ENCODE peak calls at places on chromosomes 2 and 18, in ten cellular contexts. One of them, this sample, is unnamed.

GRCh38 chr2:207088839-207089238 is 76.9 kb downstream of the KLF7 start:
- DNase-seq in Daoy: no peak
- DNase-seq in ecto neural progenitor cell: no peak
- DNase-seq in GM12865: no peak
- DNase-seq in NAMALWA: no peak
- DNase-seq in skeletal muscle cell: no peak
- DNase-seq in stimulated activated naive CD4-positive, alpha-beta T cell: no peak
- DNase-seq in activated T-cell treated with anti-CD3 and anti-CD28 coated beads, Interleukin-2, amount 50 U/mL, for 72 hours: no peak
- DNase-seq in activated CD4-positive, alpha-beta T cell treated with anti-CD3 and anti-CD28 coated beads, Interleukin-2, amount 50 U/mL, for 4 hours: no peak
- DNase-seq in fibroblast of lung: no peak
- DNase-seq in this sample: no peak

GRCh38 chr2:39377226-39377939 is 59.7 kb downstream of the MAP4K3 start:
- DNase-seq in Daoy: no peak
- DNase-seq in ecto neural progenitor cell: no peak
- DNase-seq in GM12865: peak
- DNase-seq in NAMALWA: peak
- DNase-seq in skeletal muscle cell: no peak
- DNase-seq in stimulated activated naive CD4-positive, alpha-beta T cell: peak
- DNase-seq in activated T-cell treated with anti-CD3 and anti-CD28 coated beads, Interleukin-2, amount 50 U/mL, for 72 hours: peak
- DNase-seq in activated CD4-positive, alpha-beta T cell treated with anti-CD3 and anti-CD28 coated beads, Interleukin-2, amount 50 U/mL, for 4 hours: no peak
- DNase-seq in fibroblast of lung: peak
- DNase-seq in this sample: no peak

GRCh38 chr2:130851624-130852382 is 15.1 kb downstream of the ARHGEF4 start:
- DNase-seq in Daoy: no peak
- DNase-seq in ecto neural progenitor cell: no peak
- DNase-seq in GM12865: no peak
- DNase-seq in NAMALWA: no peak
- DNase-seq in skeletal muscle cell: no peak
- DNase-seq in stimulated activated naive CD4-positive, alpha-beta T cell: no peak
- DNase-seq in activated T-cell treated with anti-CD3 and anti-CD28 coated beads, Interleukin-2, amount 50 U/mL, for 72 hours: no peak
- DNase-seq in activated CD4-positive, alpha-beta T cell treated with anti-CD3 and anti-CD28 coated beads, Interleukin-2, amount 50 U/mL, for 4 hours: no peak
- DNase-seq in fibroblast of lung: no peak
- DNase-seq in this sample: no peak

GRCh38 chr2:160911258-160911657 is 249.0 kb upstream of the TANK start:
- DNase-seq in Daoy: no peak
- DNase-seq in ecto neural progenitor cell: no peak
- DNase-seq in GM12865: no peak
- DNase-seq in NAMALWA: no peak
- DNase-seq in skeletal muscle cell: no peak
- DNase-seq in stimulated activated naive CD4-positive, alpha-beta T cell: no peak
- DNase-seq in activated T-cell treated with anti-CD3 and anti-CD28 coated beads, Interleukin-2, amount 50 U/mL, for 72 hours: no peak
- DNase-seq in activated CD4-positive, alpha-beta T cell treated with anti-CD3 and anti-CD28 coated beads, Interleukin-2, amount 50 U/mL, for 4 hours: no peak
- DNase-seq in fibroblast of lung: peak
- DNase-seq in this sample: no peak

GRCh38 chr18:74331404-74331803 is 15.8 kb downstream of the C18orf63 start:
- DNase-seq in Daoy: peak
- DNase-seq in ecto neural progenitor cell: no peak
- DNase-seq in GM12865: peak
- DNase-seq in NAMALWA: peak
- DNase-seq in skeletal muscle cell: no peak
- DNase-seq in stimulated activated naive CD4-positive, alpha-beta T cell: no peak
- DNase-seq in activated T-cell treated with anti-CD3 and anti-CD28 coated beads, Interleukin-2, amount 50 U/mL, for 72 hours: no peak
- DNase-seq in activated CD4-positive, alpha-beta T cell treated with anti-CD3 and anti-CD28 coated beads, Interleukin-2, amount 50 U/mL, for 4 hours: no peak
- DNase-seq in fibroblast of lung: peak
- DNase-seq in this sample: no peak

GRCh38 chr2:69911985-69912563 is 2.8 kb upstream of the MXD1 start:
- DNase-seq in Daoy: peak
- DNase-seq in ecto neural progenitor cell: no peak
- DNase-seq in GM12865: peak
- DNase-seq in NAMALWA: peak
- DNase-seq in skeletal muscle cell: no peak
- DNase-seq in stimulated activated naive CD4-positive, alpha-beta T cell: peak
- DNase-seq in activated T-cell treated with anti-CD3 and anti-CD28 coated beads, Interleukin-2, amount 50 U/mL, for 72 hours: no peak
- DNase-seq in activated CD4-positive, alpha-beta T cell treated with anti-CD3 and anti-CD28 coated beads, Interleukin-2, amount 50 U/mL, for 4 hours: no peak
- DNase-seq in fibroblast of lung: peak
- DNase-seq in this sample: no peak

GRCh38 chr2:148132400-148132799 is 111.5 kb downstream of the MBD5 start:
- DNase-seq in Daoy: no peak
- DNase-seq in ecto neural progenitor cell: no peak
- DNase-seq in GM12865: no peak
- DNase-seq in NAMALWA: no peak
- DNase-seq in skeletal muscle cell: peak
- DNase-seq in stimulated activated naive CD4-positive, alpha-beta T cell: no peak
- DNase-seq in activated T-cell treated with anti-CD3 and anti-CD28 coated beads, Interleukin-2, amount 50 U/mL, for 72 hours: no peak
- DNase-seq in activated CD4-positive, alpha-beta T cell treated with anti-CD3 and anti-CD28 coated beads, Interleukin-2, amount 50 U/mL, for 4 hours: no peak
- DNase-seq in fibroblast of lung: peak
- DNase-seq in this sample: no peak

GRCh38 chr2:143632751-143633374 is 503.6 kb downstream of the ARHGAP15 start:
- DNase-seq in Daoy: no peak
- DNase-seq in ecto neural progenitor cell: no peak
- DNase-seq in GM12865: no peak
- DNase-seq in NAMALWA: no peak
- DNase-seq in skeletal muscle cell: no peak
- DNase-seq in stimulated activated naive CD4-positive, alpha-beta T cell: no peak
- DNase-seq in activated T-cell treated with anti-CD3 and anti-CD28 coated beads, Interleukin-2, amount 50 U/mL, for 72 hours: no peak
- DNase-seq in activated CD4-positive, alpha-beta T cell treated with anti-CD3 and anti-CD28 coated beads, Interleukin-2, amount 50 U/mL, for 4 hours: no peak
- DNase-seq in fibroblast of lung: no peak
- DNase-seq in this sample: no peak

GRCh38 chr2:223108376-223109100 is 56.5 kb downstream of the KCNE4 start:
- DNase-seq in Daoy: no peak
- DNase-seq in ecto neural progenitor cell: no peak
- DNase-seq in GM12865: no peak
- DNase-seq in NAMALWA: no peak
- DNase-seq in skeletal muscle cell: no peak
- DNase-seq in stimulated activated naive CD4-positive, alpha-beta T cell: no peak
- DNase-seq in activated T-cell treated with anti-CD3 and anti-CD28 coated beads, Interleukin-2, amount 50 U/mL, for 72 hours: no peak
- DNase-seq in activated CD4-positive, alpha-beta T cell treated with anti-CD3 and anti-CD28 coated beads, Interleukin-2, amount 50 U/mL, for 4 hours: no peak
- DNase-seq in fibroblast of lung: no peak
- DNase-seq in this sample: no peak

GRCh38 chr2:146806295-146807005 is 1038.4 kb upstream of the ACVR2A start:
- DNase-seq in Daoy: no peak
- DNase-seq in ecto neural progenitor cell: no peak
- DNase-seq in GM12865: no peak
- DNase-seq in NAMALWA: no peak
- DNase-seq in skeletal muscle cell: peak
- DNase-seq in stimulated activated naive CD4-positive, alpha-beta T cell: no peak
- DNase-seq in activated T-cell treated with anti-CD3 and anti-CD28 coated beads, Interleukin-2, amount 50 U/mL, for 72 hours: no peak
- DNase-seq in activated CD4-positive, alpha-beta T cell treated with anti-CD3 and anti-CD28 coated beads, Interleukin-2, amount 50 U/mL, for 4 hours: no peak
- DNase-seq in fibroblast of lung: peak
- DNase-seq in this sample: no peak

GRCh38 chr2:142435847-142436246 is 305.0 kb upstream of the LRP1B start:
- DNase-seq in Daoy: no peak
- DNase-seq in ecto neural progenitor cell: no peak
- DNase-seq in GM12865: no peak
- DNase-seq in NAMALWA: no peak
- DNase-seq in skeletal muscle cell: no peak
- DNase-seq in stimulated activated naive CD4-positive, alpha-beta T cell: no peak
- DNase-seq in activated T-cell treated with anti-CD3 and anti-CD28 coated beads, Interleukin-2, amount 50 U/mL, for 72 hours: no peak
- DNase-seq in activated CD4-positive, alpha-beta T cell treated with anti-CD3 and anti-CD28 coated beads, Interleukin-2, amount 50 U/mL, for 4 hours: no peak
- DNase-seq in fibroblast of lung: no peak
- DNase-seq in this sample: no peak

GRCh38 chr2:216665717-216666116 is 29.6 kb downstream of the IGFBP5 start:
- DNase-seq in Daoy: no peak
- DNase-seq in ecto neural progenitor cell: peak
- DNase-seq in GM12865: no peak
- DNase-seq in NAMALWA: no peak
- DNase-seq in skeletal muscle cell: no peak
- DNase-seq in stimulated activated naive CD4-positive, alpha-beta T cell: no peak
- DNase-seq in activated T-cell treated with anti-CD3 and anti-CD28 coated beads, Interleukin-2, amount 50 U/mL, for 72 hours: no peak
- DNase-seq in activated CD4-positive, alpha-beta T cell treated with anti-CD3 and anti-CD28 coated beads, Interleukin-2, amount 50 U/mL, for 4 hours: no peak
- DNase-seq in fibroblast of lung: no peak
- DNase-seq in this sample: no peak

GRCh38 chr18:42640160-42640559 is 475.3 kb downstream of the RIT2 start:
- DNase-seq in Daoy: no peak
- DNase-seq in ecto neural progenitor cell: no peak
- DNase-seq in GM12865: no peak
- DNase-seq in NAMALWA: no peak
- DNase-seq in skeletal muscle cell: no peak
- DNase-seq in stimulated activated naive CD4-positive, alpha-beta T cell: no peak
- DNase-seq in activated T-cell treated with anti-CD3 and anti-CD28 coated beads, Interleukin-2, amount 50 U/mL, for 72 hours: no peak
- DNase-seq in activated CD4-positive, alpha-beta T cell treated with anti-CD3 and anti-CD28 coated beads, Interleukin-2, amount 50 U/mL, for 4 hours: no peak
- DNase-seq in fibroblast of lung: peak
- DNase-seq in this sample: no peak

GRCh38 chr2:104213758-104214157 is 640.2 kb upstream of the POU3F3 start:
- DNase-seq in Daoy: no peak
- DNase-seq in ecto neural progenitor cell: no peak
- DNase-seq in GM12865: no peak
- DNase-seq in NAMALWA: no peak
- DNase-seq in skeletal muscle cell: no peak
- DNase-seq in stimulated activated naive CD4-positive, alpha-beta T cell: no peak
- DNase-seq in activated T-cell treated with anti-CD3 and anti-CD28 coated beads, Interleukin-2, amount 50 U/mL, for 72 hours: no peak
- DNase-seq in activated CD4-positive, alpha-beta T cell treated with anti-CD3 and anti-CD28 coated beads, Interleukin-2, amount 50 U/mL, for 4 hours: no peak
- DNase-seq in fibroblast of lung: no peak
- DNase-seq in this sample: no peak

GRCh38 chr2:225293638-225294037 is 105.9 kb upstream of the NYAP2 start:
- DNase-seq in Daoy: no peak
- DNase-seq in ecto neural progenitor cell: no peak
- DNase-seq in GM12865: no peak
- DNase-seq in NAMALWA: no peak
- DNase-seq in skeletal muscle cell: no peak
- DNase-seq in stimulated activated naive CD4-positive, alpha-beta T cell: no peak
- DNase-seq in activated T-cell treated with anti-CD3 and anti-CD28 coated beads, Interleukin-2, amount 50 U/mL, for 72 hours: no peak
- DNase-seq in activated CD4-positive, alpha-beta T cell treated with anti-CD3 and anti-CD28 coated beads, Interleukin-2, amount 50 U/mL, for 4 hours: no peak
- DNase-seq in fibroblast of lung: no peak
- DNase-seq in this sample: no peak

GRCh38 chr2:15682354-15682753 is 90.7 kb downstream of the DDX1 start:
- DNase-seq in Daoy: no peak
- DNase-seq in ecto neural progenitor cell: no peak
- DNase-seq in GM12865: no peak
- DNase-seq in NAMALWA: no peak
- DNase-seq in skeletal muscle cell: no peak
- DNase-seq in stimulated activated naive CD4-positive, alpha-beta T cell: no peak
- DNase-seq in activated T-cell treated with anti-CD3 and anti-CD28 coated beads, Interleukin-2, amount 50 U/mL, for 72 hours: no peak
- DNase-seq in activated CD4-positive, alpha-beta T cell treated with anti-CD3 and anti-CD28 coated beads, Interleukin-2, amount 50 U/mL, for 4 hours: no peak
- DNase-seq in fibroblast of lung: no peak
- DNase-seq in this sample: no peak

GRCh38 chr2:161994766-161995165 is 79.2 kb downstream of the DPP4 start:
- DNase-seq in Daoy: no peak
- DNase-seq in ecto neural progenitor cell: no peak
- DNase-seq in GM12865: no peak
- DNase-seq in NAMALWA: no peak
- DNase-seq in skeletal muscle cell: no peak
- DNase-seq in stimulated activated naive CD4-positive, alpha-beta T cell: no peak
- DNase-seq in activated T-cell treated with anti-CD3 and anti-CD28 coated beads, Interleukin-2, amount 50 U/mL, for 72 hours: no peak
- DNase-seq in activated CD4-positive, alpha-beta T cell treated with anti-CD3 and anti-CD28 coated beads, Interleukin-2, amount 50 U/mL, for 4 hours: no peak
- DNase-seq in fibroblast of lung: no peak
- DNase-seq in this sample: no peak

GRCh38 chr2:46547223-46548102 is 68.1 kb downstream of the TMEM247 start:
- DNase-seq in Daoy: no peak
- DNase-seq in ecto neural progenitor cell: no peak
- DNase-seq in GM12865: no peak
- DNase-seq in NAMALWA: no peak
- DNase-seq in skeletal muscle cell: no peak
- DNase-seq in stimulated activated naive CD4-positive, alpha-beta T cell: no peak
- DNase-seq in activated T-cell treated with anti-CD3 and anti-CD28 coated beads, Interleukin-2, amount 50 U/mL, for 72 hours: no peak
- DNase-seq in activated CD4-positive, alpha-beta T cell treated with anti-CD3 and anti-CD28 coated beads, Interleukin-2, amount 50 U/mL, for 4 hours: no peak
- DNase-seq in fibroblast of lung: no peak
- DNase-seq in this sample: no peak

GRCh38 chr2:26876260-26876659 is 28.3 kb downstream of the DPYSL5 start:
- DNase-seq in Daoy: no peak
- DNase-seq in ecto neural progenitor cell: no peak
- DNase-seq in GM12865: no peak
- DNase-seq in NAMALWA: no peak
- DNase-seq in skeletal muscle cell: no peak
- DNase-seq in stimulated activated naive CD4-positive, alpha-beta T cell: no peak
- DNase-seq in activated T-cell treated with anti-CD3 and anti-CD28 coated beads, Interleukin-2, amount 50 U/mL, for 72 hours: no peak
- DNase-seq in activated CD4-positive, alpha-beta T cell treated with anti-CD3 and anti-CD28 coated beads, Interleukin-2, amount 50 U/mL, for 4 hours: no peak
- DNase-seq in fibroblast of lung: no peak
- DNase-seq in this sample: no peak

GRCh38 chr2:117523267-117523666 is 291.2 kb upstream of the DDX18 start:
- DNase-seq in Daoy: no peak
- DNase-seq in ecto neural progenitor cell: no peak
- DNase-seq in GM12865: no peak
- DNase-seq in NAMALWA: peak
- DNase-seq in skeletal muscle cell: no peak
- DNase-seq in stimulated activated naive CD4-positive, alpha-beta T cell: no peak
- DNase-seq in activated T-cell treated with anti-CD3 and anti-CD28 coated beads, Interleukin-2, amount 50 U/mL, for 72 hours: no peak
- DNase-seq in activated CD4-positive, alpha-beta T cell treated with anti-CD3 and anti-CD28 coated beads, Interleukin-2, amount 50 U/mL, for 4 hours: no peak
- DNase-seq in fibroblast of lung: no peak
- DNase-seq in this sample: no peak

GRCh38 chr2:52074139-52074719 is 1042.3 kb upstream of the NRXN1 start:
- DNase-seq in Daoy: no peak
- DNase-seq in ecto neural progenitor cell: no peak
- DNase-seq in GM12865: no peak
- DNase-seq in NAMALWA: peak
- DNase-seq in skeletal muscle cell: no peak
- DNase-seq in stimulated activated naive CD4-positive, alpha-beta T cell: no peak
- DNase-seq in activated T-cell treated with anti-CD3 and anti-CD28 coated beads, Interleukin-2, amount 50 U/mL, for 72 hours: no peak
- DNase-seq in activated CD4-positive, alpha-beta T cell treated with anti-CD3 and anti-CD28 coated beads, Interleukin-2, amount 50 U/mL, for 4 hours: no peak
- DNase-seq in fibroblast of lung: no peak
- DNase-seq in this sample: no peak

GRCh38 chr18:9743200-9744016 is 35.3 kb downstream of the RAB31 start:
- DNase-seq in Daoy: peak
- DNase-seq in ecto neural progenitor cell: no peak
- DNase-seq in GM12865: no peak
- DNase-seq in NAMALWA: no peak
- DNase-seq in skeletal muscle cell: peak
- DNase-seq in stimulated activated naive CD4-positive, alpha-beta T cell: no peak
- DNase-seq in activated T-cell treated with anti-CD3 and anti-CD28 coated beads, Interleukin-2, amount 50 U/mL, for 72 hours: peak
- DNase-seq in activated CD4-positive, alpha-beta T cell treated with anti-CD3 and anti-CD28 coated beads, Interleukin-2, amount 50 U/mL, for 4 hours: no peak
- DNase-seq in fibroblast of lung: peak
- DNase-seq in this sample: no peak

GRCh38 chr18:55320399-55321255 is 267.4 kb downstream of the TCF4 start:
- DNase-seq in Daoy: no peak
- DNase-seq in ecto neural progenitor cell: no peak
- DNase-seq in GM12865: peak
- DNase-seq in NAMALWA: peak
- DNase-seq in skeletal muscle cell: no peak
- DNase-seq in stimulated activated naive CD4-positive, alpha-beta T cell: no peak
- DNase-seq in activated T-cell treated with anti-CD3 and anti-CD28 coated beads, Interleukin-2, amount 50 U/mL, for 72 hours: no peak
- DNase-seq in activated CD4-positive, alpha-beta T cell treated with anti-CD3 and anti-CD28 coated beads, Interleukin-2, amount 50 U/mL, for 4 hours: no peak
- DNase-seq in fibroblast of lung: peak
- DNase-seq in this sample: no peak

GRCh38 chr18:58699551-58699950 is 28.3 kb downstream of the MALT1 start:
- DNase-seq in Daoy: no peak
- DNase-seq in ecto neural progenitor cell: no peak
- DNase-seq in GM12865: no peak
- DNase-seq in NAMALWA: no peak
- DNase-seq in skeletal muscle cell: no peak
- DNase-seq in stimulated activated naive CD4-positive, alpha-beta T cell: no peak
- DNase-seq in activated T-cell treated with anti-CD3 and anti-CD28 coated beads, Interleukin-2, amount 50 U/mL, for 72 hours: peak
- DNase-seq in activated CD4-positive, alpha-beta T cell treated with anti-CD3 and anti-CD28 coated beads, Interleukin-2, amount 50 U/mL, for 4 hours: no peak
- DNase-seq in fibroblast of lung: no peak
- DNase-seq in this sample: no peak

GRCh38 chr2:224260605-224261004 is 141.3 kb downstream of the FAM124B start:
- DNase-seq in Daoy: no peak
- DNase-seq in ecto neural progenitor cell: no peak
- DNase-seq in GM12865: no peak
- DNase-seq in NAMALWA: no peak
- DNase-seq in skeletal muscle cell: peak
- DNase-seq in stimulated activated naive CD4-positive, alpha-beta T cell: no peak
- DNase-seq in activated T-cell treated with anti-CD3 and anti-CD28 coated beads, Interleukin-2, amount 50 U/mL, for 72 hours: no peak
- DNase-seq in activated CD4-positive, alpha-beta T cell treated with anti-CD3 and anti-CD28 coated beads, Interleukin-2, amount 50 U/mL, for 4 hours: no peak
- DNase-seq in fibroblast of lung: no peak
- DNase-seq in this sample: no peak

GRCh38 chr2:88061295-88061694 is 5.7 kb upstream of the KRCC1 start:
- DNase-seq in Daoy: no peak
- DNase-seq in ecto neural progenitor cell: no peak
- DNase-seq in GM12865: no peak
- DNase-seq in NAMALWA: no peak
- DNase-seq in skeletal muscle cell: no peak
- DNase-seq in stimulated activated naive CD4-positive, alpha-beta T cell: no peak
- DNase-seq in activated T-cell treated with anti-CD3 and anti-CD28 coated beads, Interleukin-2, amount 50 U/mL, for 72 hours: no peak
- DNase-seq in activated CD4-positive, alpha-beta T cell treated with anti-CD3 and anti-CD28 coated beads, Interleukin-2, amount 50 U/mL, for 4 hours: no peak
- DNase-seq in fibroblast of lung: no peak
- DNase-seq in this sample: no peak